ENCODE peak calls at places on chromosomes 16 and 17, in five cellular contexts. E, C, F, S and L are unnamed samples.

GRCh38 chr16:74449470-74449869 is 28.2 kb upstream of the CLEC18B start:
- DNase-seq in E (peak; percentile 48), C (no peak), F (peak; percentile 49), S (no peak), L (no peak)

GRCh38 chr17:36979585-36979941 is 30.8 kb downstream of the AATF start:
- DNase-seq in E (no peak), C (no peak), F (no peak), S (no peak), L (no peak)

GRCh38 chr17:45127583-45128300 is 4.6 kb downstream of the PLCD3 start:
- DNase-seq in E (peak; percentile 66), C (no peak), F (no peak), S (peak; percentile 70), L (peak; percentile 75)

GRCh38 chr16:81502396-81503060 is 57.9 kb downstream of the CMIP start:
- DNase-seq in E (no peak), C (no peak), F (no peak), S (no peak), L (no peak)

GRCh38 chr16:3938843-3939624 is 58.5 kb upstream of the CREBBP start:
- DNase-seq in E (peak; percentile 47), C (peak; percentile 29), F (no peak), S (peak; percentile 86), L (peak; percentile 24)

GRCh38 chr17:63834431-63835166 is 7.1 kb upstream of the FTSJ3 start:
- DNase-seq in E (peak; percentile 59), C (peak; percentile 83), F (peak; percentile 83), S (peak; percentile 83), L (no peak)

GRCh38 chr17:177155-177554 is 4.3 kb downstream of the DOC2B start:
- DNase-seq in E (no peak), C (no peak), F (no peak), S (no peak), L (no peak)

GRCh38 chr16:27334192-27334764 is 20.5 kb downstream of the IL4R start:
- DNase-seq in E (no peak), C (no peak), F (no peak), S (no peak), L (no peak)

GRCh38 chr16:27444015-27444414 is 42.0 kb downstream of the IL21R start:
- DNase-seq in E (no peak), C (no peak), F (no peak), S (no peak), L (no peak)

GRCh38 chr17:75808905-75809621 is 24.5 kb downstream of the UNK start:
- DNase-seq in E (peak; percentile 69), C (no peak), F (no peak), S (peak; percentile 46), L (peak; percentile 31)

GRCh38 chr17:45650601-45651000 is 133.5 kb upstream of the CRHR1 start:
- DNase-seq in E (no peak), C (no peak), F (no peak), S (no peak), L (no peak)

GRCh38 chr17:76843703-76844484 is 24.3 kb upstream of the MGAT5B start:
- DNase-seq in E (no peak), C (no peak), F (no peak), S (no peak), L (no peak)

GRCh38 chr17:35438433-35438832 is 6.1 kb upstream of the SLFN12 start:
- DNase-seq in E (no peak), C (no peak), F (no peak), S (no peak), L (no peak)

GRCh38 chr16:60329110-60329509 is 1595.0 kb upstream of the GOT2 start:
- DNase-seq in E (no peak), C (no peak), F (no peak), S (no peak), L (no peak)

GRCh38 chr16:77211880-77212735 is 12.9 kb downstream of the SYCE1L start:
- DNase-seq in E (peak; percentile 57), C (peak; percentile 42), F (no peak), S (peak; percentile 64), L (peak; percentile 63)

GRCh38 chr17:17344507-17345293 is 41.5 kb downstream of the NT5M start:
- DNase-seq in E (no peak), C (no peak), F (no peak), S (no peak), L (no peak)

GRCh38 chr17:78621720-78622490 is 44.7 kb upstream of the DNAH17 start:
- DNase-seq in E (no peak), C (no peak), F (no peak), S (no peak), L (no peak)

GRCh38 chr17:77440571-77440981 is 299.8 kb downstream of the SEC14L1 start:
- DNase-seq in E (peak; percentile 21), C (peak; percentile 68), F (no peak), S (no peak), L (no peak)

GRCh38 chr17:74736423-74737298 is at the start of gene RAB37:
- DNase-seq in E (peak; percentile 48), C (no peak), F (peak; percentile 47), S (peak; percentile 38), L (no peak)

GRCh38 chr16:144797-145252 is 6.4 kb upstream of the NPRL3 start:
- DNase-seq in E (no peak), C (no peak), F (no peak), S (no peak), L (no peak)

GRCh38 chr17:31144427-31144826 is 49.6 kb downstream of the NF1 start:
- DNase-seq in E (no peak), C (no peak), F (no peak), S (no peak), L (no peak)

GRCh38 chr17:7673239-7673638 is 14.1 kb downstream of the TP53 start:
- DNase-seq in E (no peak), C (peak; percentile 41), F (no peak), S (no peak), L (peak; percentile 40)

GRCh38 chr16:83804366-83804765 is 3.4 kb upstream of the HSBP1 start:
- DNase-seq in E (no peak), C (no peak), F (no peak), S (no peak), L (no peak)

GRCh38 chr16:84618428-84619102 is 687 bp upstream of the COTL1 start:
- DNase-seq in E (peak; percentile 42), C (no peak), F (peak; percentile 99), S (no peak), L (peak; percentile 45)

GRCh38 chr17:33015716-33016346 is 24.2 kb downstream of the SPACA3 start:
- DNase-seq in E (no peak), C (no peak), F (no peak), S (no peak), L (no peak)

GRCh38 chr17:33016920-33017319 is 25.3 kb downstream of the SPACA3 start:
- DNase-seq in E (no peak), C (no peak), F (no peak), S (no peak), L (no peak)

GRCh38 chr17:33012522-33013033 is 20.9 kb downstream of the SPACA3 start:
- DNase-seq in E (no peak), C (no peak), F (no peak), S (no peak), L (no peak)

GRCh38 chr17:33013596-33014375 is 22.1 kb downstream of the SPACA3 start:
- DNase-seq in E (no peak), C (no peak), F (no peak), S (no peak), L (no peak)

DNA sequence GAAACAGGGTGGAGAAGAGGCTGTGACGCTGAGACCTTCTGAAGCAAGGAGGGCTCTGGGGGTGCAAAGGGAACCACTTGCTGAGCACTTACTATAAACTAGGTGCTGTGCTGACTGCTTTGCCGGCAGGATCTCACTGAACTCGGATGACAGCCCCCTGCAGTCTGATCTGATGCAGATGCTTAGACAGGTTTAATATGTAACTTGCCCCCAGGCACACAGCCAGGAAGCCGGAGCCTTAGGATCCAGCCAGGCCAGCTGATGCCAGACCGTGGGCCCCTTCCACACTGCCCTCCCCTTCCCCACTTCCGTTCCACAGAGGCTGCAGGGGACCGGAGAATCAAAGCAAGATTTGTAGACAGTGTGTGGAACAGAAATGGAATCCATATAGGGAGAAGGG is 23.1 kb downstream of the SPACA3 start:
- DNase-seq in E (no peak), C (no peak), F (no peak), S (no peak), L (no peak)
- H3K27ac ChIP-seq in E (no peak overlapping the region), C (no peak overlapping the region), F (no peak overlapping the region), S (no peak overlapping the region), L (no peak overlapping the region)

DNA sequence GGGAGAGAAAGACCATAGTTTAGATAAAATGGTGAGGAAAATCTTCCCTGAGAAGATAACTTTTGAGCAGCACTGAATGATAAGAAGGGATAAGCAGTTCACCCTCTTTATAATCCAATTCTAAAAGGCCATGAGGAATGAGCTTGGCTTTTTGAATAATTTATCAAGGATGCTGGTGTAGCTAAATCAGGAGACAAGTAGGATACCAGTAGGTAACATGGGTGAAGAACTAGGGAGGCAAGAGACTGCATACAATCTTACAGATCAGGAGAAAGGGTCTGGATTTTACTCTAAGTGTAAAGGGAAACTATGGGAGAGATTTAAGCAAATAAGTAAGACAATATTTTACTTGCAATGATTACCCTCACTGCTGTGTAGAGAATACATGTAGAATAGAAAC is 60.7 kb downstream of the MED13 start:
- DNase-seq in E (no peak), C (no peak), F (no peak), S (no peak), L (no peak)
- H3K4me1 ChIP-seq in E (no peaks in the 10 kb centered on the region), C (no peaks in the 10 kb centered on the region), F (no peaks in the 10 kb centered on the region), S (no peaks in the 10 kb centered on the region), L (no peaks in the 10 kb centered on the region)

GRCh38 chr16:16000685-16001084 is 51.3 kb downstream of the ABCC1 start:
- DNase-seq in E (no peak), C (no peak), F (no peak), S (no peak), L (no peak)

GRCh38 chr16:15993128-15993527 is 43.7 kb downstream of the ABCC1 start:
- DNase-seq in E (no peak), C (no peak), F (no peak), S (no peak), L (no peak)

GRCh38 chr16:15993541-15993940 is 44.1 kb downstream of the ABCC1 start:
- DNase-seq in E (no peak), C (no peak), F (no peak), S (no peak), L (no peak)

GRCh38 chr16:15993946-15994665 is 44.7 kb downstream of the ABCC1 start:
- DNase-seq in E (no peak), C (no peak), F (no peak), S (no peak), L (no peak)

GRCh38 chr16:15996432-15997109 is 47.2 kb downstream of the ABCC1 start:
- DNase-seq in E (peak; percentile 70), C (no peak), F (peak; percentile 65), S (no peak), L (peak; percentile 56)
- TF ChIP-seq CTCF in E (no peak), C (no peak), F (no peak), S (no peak), L (no peak)

DNA sequence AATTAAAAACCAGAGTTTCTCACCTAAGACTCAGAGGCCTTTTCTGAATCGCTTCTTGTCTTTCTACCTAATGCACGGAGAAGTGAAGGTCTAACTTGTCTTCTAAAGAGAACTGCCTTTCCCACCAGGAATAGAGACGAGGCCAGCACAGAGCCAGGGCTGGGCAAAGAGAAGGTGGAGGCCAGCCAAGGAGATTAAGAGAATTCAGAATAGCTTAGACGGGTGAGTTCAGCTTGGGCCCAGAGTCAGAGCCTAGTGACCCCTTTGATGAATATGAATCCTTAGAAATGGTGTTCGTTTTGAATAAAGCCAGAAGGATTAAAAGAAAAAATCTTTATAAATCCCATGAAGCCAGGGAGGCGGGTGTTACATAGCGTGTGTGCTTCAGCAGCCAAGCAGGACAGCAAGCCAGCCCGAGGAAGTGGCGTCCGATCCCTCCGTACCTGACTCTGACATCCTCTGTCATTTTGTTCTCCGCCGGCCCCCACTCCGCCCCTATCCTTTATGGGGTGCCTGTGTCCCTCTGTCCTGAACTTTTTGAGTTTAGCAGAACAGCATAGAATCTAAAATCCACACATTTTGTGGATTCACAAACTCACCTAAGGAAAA is 7.4 kb downstream of the GSG1L2 start:
- DNase-seq in E (no peak), C (no peak), F (no peak), S (no peak), L (no peak)
- H3K27ac ChIP-seq in E (no peak overlapping the region), C (no peak overlapping the region), F (no peak overlapping the region), S (no peak overlapping the region), L (no peak overlapping the region)